ENCODE peak calls at places on chromosomes 7 and 10, in eight cellular contexts. S, M, T, Q, P, J, K and U are unnamed samples.
A peak's percentile ranks its signal among the peaks of the same experiment; 100 is the strongest.

GRCh38 chr10:117541909-117542705 is 439 bp upstream of the EMX2 start:
- DNase-seq in S (no peak), M (peak; percentile 54), T (no peak), Q (peak; percentile 52), P (no peak), J (peak; percentile 96), K (peak; percentile 92), U (peak; percentile 91)

GRCh38 chr10:6781133-6781770 is 201.2 kb upstream of the PRKCQ start:
- DNase-seq in S (no peak), M (no peak), T (no peak), Q (no peak), P (no peak), J (no peak), K (no peak), U (no peak)

GRCh38 chr7:118369987-118370386 is 145.5 kb downstream of the ANKRD7 start:
- DNase-seq in S (no peak), M (no peak), T (no peak), Q (no peak), P (no peak), J (no peak), K (no peak), U (peak; percentile 46)

GRCh38 chr7:93194368-93194767 is 31.9 kb downstream of the HEPACAM2 start:
- DNase-seq in S (peak; percentile 85), M (no peak), T (no peak), Q (no peak), P (no peak), J (no peak), K (no peak), U (peak; percentile 25)

GRCh38 chr7:2811476-2812118 is 32.5 kb downstream of the GNA12 start:
- DNase-seq in S (no peak), M (peak; percentile 52), T (no peak), Q (no peak), P (no peak), J (no peak), K (no peak), U (no peak)

GRCh38 chr10:90777614-90778013 is 80.2 kb downstream of the HTR7 start:
- DNase-seq in S (no peak), M (no peak), T (no peak), Q (no peak), P (no peak), J (no peak), K (no peak), U (no peak)

GRCh38 chr10:96017227-96017687 is 26.1 kb upstream of the CCNJ start:
- DNase-seq in S (peak; percentile 80), M (no peak), T (peak; percentile 16), Q (peak; percentile 69), P (peak; percentile 62), J (peak; percentile 70), K (peak; percentile 35), U (peak; percentile 21)

GRCh38 chr10:119105155-119105554 is 1.2 kb downstream of the DENND10 start:
- DNase-seq in S (no peak), M (no peak), T (no peak), Q (no peak), P (no peak), J (no peak), K (no peak), U (no peak)

GRCh38 chr10:876442-876841 is 55.1 kb downstream of the LARP4B start:
- DNase-seq in S (no peak), M (no peak), T (no peak), Q (no peak), P (no peak), J (no peak), K (no peak), U (no peak)

GRCh38 chr7:109579876-109580275 is 1010.2 kb downstream of the DNAJB9 start:
- DNase-seq in S (no peak), M (no peak), T (no peak), Q (no peak), P (no peak), J (peak; percentile 29), K (no peak), U (no peak)

GRCh38 chr7:128080169-128080568 is 48.9 kb upstream of the LRRC4 start:
- DNase-seq in S (no peak), M (no peak), T (no peak), Q (no peak), P (no peak), J (no peak), K (no peak), U (no peak)

GRCh38 chr10:113020838-113021237 is 70.8 kb downstream of the TCF7L2 start:
- DNase-seq in S (no peak), M (peak; percentile 43), T (no peak), Q (no peak), P (no peak), J (no peak), K (no peak), U (no peak)

GRCh38 chr7:151157645-151158329 is 9.7 kb downstream of the GBX1 start:
- DNase-seq in S (peak; percentile 82), M (no peak), T (no peak), Q (peak; percentile 52), P (no peak), J (no peak), K (no peak), U (no peak)

GRCh38 chr7:26630361-26630760 is 234.0 kb downstream of the SKAP2 start:
- DNase-seq in S (no peak), M (no peak), T (no peak), Q (no peak), P (no peak), J (no peak), K (no peak), U (no peak)

GRCh38 chr10:120121768-120122167 is 229.2 kb downstream of the SEC23IP start:
- DNase-seq in S (no peak), M (no peak), T (no peak), Q (no peak), P (no peak), J (no peak), K (no peak), U (no peak)

GRCh38 chr10:75528392-75528791 is 97.0 kb downstream of the LRMDA start:
- DNase-seq in S (no peak), M (no peak), T (no peak), Q (no peak), P (no peak), J (no peak), K (no peak), U (no peak)

GRCh38 chr10:21989453-21990154 is 13.9 kb downstream of the DNAJC1 start:
- DNase-seq in S (peak; percentile 58), M (peak; percentile 33), T (peak; percentile 11), Q (peak; percentile 54), P (peak; percentile 62), J (peak; percentile 83), K (peak; percentile 72), U (no peak)

GRCh38 chr10:120789804-120790203 is 61.4 kb upstream of the WDR11 start:
- DNase-seq in S (no peak), M (no peak), T (no peak), Q (no peak), P (no peak), J (no peak), K (no peak), U (no peak)

GRCh38 chr7:141073173-141073640 is 657 bp upstream of the TMEM178B start:
- DNase-seq in S (peak; percentile 7), M (no peak), T (no peak), Q (peak; percentile 20), P (no peak), J (peak; percentile 92), K (no peak), U (no peak)

GRCh38 chr10:52319926-52320325 is 5.8 kb downstream of the DKK1 start:
- DNase-seq in S (peak; percentile 72), M (no peak), T (no peak), Q (no peak), P (no peak), J (no peak), K (no peak), U (peak; percentile 35)

GRCh38 chr10:114332808-114333207 is 71.5 kb downstream of the AFAP1L2 start:
- DNase-seq in S (no peak), M (no peak), T (no peak), Q (no peak), P (no peak), J (no peak), K (no peak), U (no peak)

GRCh38 chr10:49750546-49750945 is 11.6 kb downstream of the OGDHL start:
- DNase-seq in S (no peak), M (no peak), T (no peak), Q (no peak), P (no peak), J (no peak), K (no peak), U (no peak)

GRCh38 chr10:86688398-86688921 is 20.1 kb downstream of the LDB3 start:
- DNase-seq in S (peak; percentile 62), M (peak; percentile 64), T (peak; percentile 31), Q (peak; percentile 63), P (peak; percentile 80), J (peak; percentile 79), K (peak; percentile 80), U (peak; percentile 45)

GRCh38 chr7:30918676-30919075 is 7.0 kb downstream of the AQP1 start:
- DNase-seq in S (no peak), M (peak; percentile 24), T (no peak), Q (no peak), P (no peak), J (no peak), K (no peak), U (no peak)

DNA sequence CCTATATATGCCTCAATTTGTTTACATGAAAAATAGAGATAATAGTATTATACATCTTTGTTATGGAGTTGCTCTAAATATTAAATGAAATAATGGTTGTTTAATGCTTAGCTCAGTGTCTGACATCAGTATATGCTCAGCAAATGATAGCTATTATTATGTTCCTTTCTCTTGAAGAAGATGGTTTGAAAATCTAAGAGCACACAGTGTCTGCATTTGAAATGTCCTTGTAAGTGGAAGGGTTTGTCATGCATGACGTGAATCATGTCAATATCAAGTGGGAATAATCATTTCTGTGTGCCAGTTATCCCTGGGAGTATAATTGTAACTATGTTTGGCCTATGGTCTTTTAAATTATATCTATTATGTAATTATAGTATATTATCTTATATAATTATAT is 377.5 kb upstream of the SORCS1 start:
- DNase-seq in S (no peak), M (no peak), T (no peak), Q (no peak), P (no peak), J (no peak), K (no peak), U (no peak)
- H3K4me1 ChIP-seq in S (peaks cover 15% of the 10 kb centered on the region), M (no peaks in the 10 kb centered on the region), T (no peaks in the 10 kb centered on the region), Q (no peaks in the 10 kb centered on the region), P (no peaks in the 10 kb centered on the region), J (peaks cover 5% of the 10 kb centered on the region), K (no peaks in the 10 kb centered on the region), U (peaks cover 6% of the 10 kb centered on the region)

GRCh38 chr10:79491171-79491835 is 21.0 kb upstream of the EIF5AL1 start:
- DNase-seq in S (peak; percentile 80), M (no peak), T (no peak), Q (no peak), P (no peak), J (no peak), K (peak; percentile 51), U (no peak)
- TF ChIP-seq CTCF in S (peak; percentile 92), M (no peak), T (no peak), Q (no peak), P (no peak), J (no peak), K (peak; percentile 48), U (peak; percentile 46)

GRCh38 chr10:62613429-62613828 is 191.1 kb upstream of the ADO start:
- DNase-seq in S (peak; percentile 84), M (no peak), T (no peak), Q (no peak), P (no peak), J (no peak), K (no peak), U (no peak)
- H3K27ac ChIP-seq in S (no peak overlapping the region), M (no peak overlapping the region), T (no peak overlapping the region), Q (peak overlapping the region; percentile 70), P (no peak overlapping the region), J (no peak overlapping the region), K (no peak overlapping the region), U (no peak overlapping the region)

GRCh38 chr10:94398762-94399161 is 3.6 kb upstream of the TBC1D12 start:
- DNase-seq in S (no peak), M (no peak), T (no peak), Q (no peak), P (no peak), J (no peak), K (no peak), U (no peak)
- H3K4me1 ChIP-seq in S (peaks cover 3% of the 10 kb centered on the region), M (no peaks in the 10 kb centered on the region), T (no peaks in the 10 kb centered on the region), Q (peaks cover 13% of the 10 kb centered on the region), P (no peaks in the 10 kb centered on the region), J (no peaks in the 10 kb centered on the region), K (no peaks in the 10 kb centered on the region), U (no peaks in the 10 kb centered on the region)